ENCODE peak calls at places on chromosome 2, in eight cellular contexts. Z is GM19239, O is germinal center, P is GM04504, X is A172, C is omental fat pad, T is AG20443, U is lower lobe of right lung. Q is an unnamed sample.

GRCh38 chr2:105179469-105180372 is 61.8 kb upstream of the GPR45 start:
- DNase-seq in Z (no peak), O (no peak), P (peak; percentile 33), X (peak; percentile 96), C (no peak), T (peak; percentile 54), U (peak; percentile 54), Q (peak; percentile 85)

GRCh38 chr2:202172439-202173191 is 65.8 kb downstream of the SUMO1 start:
- DNase-seq in Z (no peak), O (no peak), P (no peak), X (peak; percentile 55), C (no peak), T (no peak), U (no peak), Q (no peak)

GRCh38 chr2:161223139-161223732 is 63.0 kb downstream of the TANK start:
- DNase-seq in Z (no peak), O (no peak), P (no peak), X (peak; percentile 14), C (no peak), T (peak; percentile 27), U (no peak), Q (peak; percentile 64)

GRCh38 chr2:71605173-71605641 is 151.8 kb downstream of the DYSF start:
- DNase-seq in Z (no peak), O (no peak), P (no peak), X (no peak), C (peak; percentile 1), T (no peak), U (peak; percentile 11), Q (no peak)

GRCh38 chr2:163665817-163666216 is 70.0 kb downstream of the FIGN start:
- DNase-seq in Z (no peak), O (no peak), P (no peak), X (peak; percentile 37), C (no peak), T (no peak), U (no peak), Q (peak; percentile 52)

GRCh38 chr2:26534865-26535662 is 57.1 kb upstream of the OTOF start:
- DNase-seq in Z (no peak), O (no peak), P (no peak), X (no peak), C (no peak), T (no peak), U (no peak), Q (no peak)

GRCh38 chr2:1366546-1367134 is 46.6 kb upstream of the TPO start:
- DNase-seq in Z (no peak), O (no peak), P (no peak), X (no peak), C (no peak), T (no peak), U (peak; percentile 81), Q (no peak)

GRCh38 chr2:368386-368785 is 80.5 kb upstream of the ALKAL2 start:
- DNase-seq in Z (no peak), O (no peak), P (no peak), X (no peak), C (no peak), T (no peak), U (no peak), Q (no peak)

GRCh38 chr2:98333922-98334321 is 12.3 kb upstream of the CNGA3 start:
- DNase-seq in Z (no peak), O (no peak), P (no peak), X (peak; percentile 13), C (no peak), T (no peak), U (no peak), Q (no peak)

GRCh38 chr2:100814453-100814852 is 5.5 kb upstream of the NPAS2 start:
- DNase-seq in Z (no peak), O (no peak), P (no peak), X (no peak), C (no peak), T (no peak), U (no peak), Q (no peak)

GRCh38 chr2:65275141-65275540 is 47.5 kb downstream of the ACTR2 start:
- DNase-seq in Z (no peak), O (no peak), P (no peak), X (no peak), C (no peak), T (no peak), U (no peak), Q (no peak)

GRCh38 chr2:187658952-187659525 is 104.8 kb upstream of the TFPI start:
- DNase-seq in Z (no peak), O (no peak), P (peak; percentile 3), X (peak; percentile 20), C (no peak), T (peak; percentile 30), U (no peak), Q (no peak)

GRCh38 chr2:186780701-186781316 is 68.2 kb downstream of the ZSWIM2 start:
- DNase-seq in Z (no peak), O (no peak), P (no peak), X (peak; percentile 33), C (no peak), T (no peak), U (no peak), Q (peak; percentile 40)

GRCh38 chr2:241218131-241219029 is 29.9 kb downstream of the ANO7 start:
- DNase-seq in Z (peak; percentile 69), O (peak; percentile 64), P (no peak), X (peak; percentile 38), C (peak; percentile 36), T (peak; percentile 63), U (peak; percentile 80), Q (peak; percentile 74)

GRCh38 chr2:48249631-48250473 is 280.1 kb upstream of the STON1 start:
- DNase-seq in Z (no peak), O (no peak), P (no peak), X (no peak), C (no peak), T (peak; percentile 22), U (no peak), Q (no peak)

GRCh38 chr2:43169987-43170732 is 56.2 kb downstream of the ZFP36L2 start:
- DNase-seq in Z (no peak), O (peak; percentile 76), P (no peak), X (no peak), C (no peak), T (no peak), U (peak; percentile 72), Q (peak; percentile 44)

GRCh38 chr2:161961046-161961445 is 113.0 kb downstream of the DPP4 start:
- DNase-seq in Z (no peak), O (no peak), P (no peak), X (no peak), C (no peak), T (no peak), U (no peak), Q (no peak)

GRCh38 chr2:150135223-150135883 is 352.1 kb downstream of the RND3 start:
- DNase-seq in Z (no peak), O (no peak), P (no peak), X (no peak), C (no peak), T (peak; percentile 31), U (no peak), Q (peak; percentile 69)

GRCh38 chr2:237488901-237489860 is 2.1 kb downstream of the MLPH start:
- DNase-seq in Z (no peak), O (no peak), P (no peak), X (peak; percentile 92), C (no peak), T (no peak), U (no peak), Q (peak; percentile 36)

GRCh38 chr2:174711206-174711605 is 53.1 kb downstream of the CHRNA1 start:
- DNase-seq in Z (no peak), O (no peak), P (no peak), X (no peak), C (no peak), T (peak; percentile 30), U (no peak), Q (no peak)

GRCh38 chr2:119929537-119929936 is 83.3 kb upstream of the EPB41L5 start:
- DNase-seq in Z (no peak), O (no peak), P (no peak), X (no peak), C (no peak), T (no peak), U (no peak), Q (no peak)

GRCh38 chr2:150459281-150459680 is 28.2 kb downstream of the RND3 start:
- DNase-seq in Z (no peak), O (no peak), P (peak; percentile 49), X (no peak), C (no peak), T (peak; percentile 68), U (no peak), Q (no peak)

GRCh38 chr2:120271952-120272351 is 19.3 kb downstream of the RALB start:
- DNase-seq in Z (no peak), O (no peak), P (no peak), X (no peak), C (no peak), T (no peak), U (no peak), Q (no peak)

GRCh38 chr2:156340818-156341481 is 8.4 kb upstream of the NR4A2 start:
- DNase-seq in Z (no peak), O (no peak), P (no peak), X (no peak), C (no peak), T (no peak), U (no peak), Q (peak; percentile 39)

GRCh38 chr2:43146083-43146482 is 80.3 kb downstream of the ZFP36L2 start:
- DNase-seq in Z (no peak), O (no peak), P (no peak), X (no peak), C (no peak), T (no peak), U (no peak), Q (no peak)

GRCh38 chr2:8526403-8526696 is 155.5 kb upstream of the ID2 start:
- DNase-seq in Z (no peak), O (no peak), P (no peak), X (no peak), C (no peak), T (no peak), U (no peak), Q (no peak)

GRCh38 chr2:147231607-147232006 is 613.2 kb upstream of the ACVR2A start:
- DNase-seq in Z (no peak), O (no peak), P (no peak), X (no peak), C (no peak), T (no peak), U (no peak), Q (no peak)

GRCh38 chr2:221518201-221518936 is 53.7 kb downstream of the EPHA4 start:
- DNase-seq in Z (no peak), O (no peak), P (no peak), X (peak; percentile 35), C (no peak), T (no peak), U (no peak), Q (no peak)

GRCh38 chr2:18413794-18414396 is 146.6 kb downstream of the RDH14 start:
- DNase-seq in Z (no peak), O (no peak), P (peak; percentile 63), X (peak; percentile 83), C (no peak), T (peak; percentile 76), U (no peak), Q (peak; percentile 79)

GRCh38 chr2:211455225-211455841 is 898.9 kb downstream of the CPS1 start:
- DNase-seq in Z (peak; percentile 2), O (peak; percentile 24), P (peak; percentile 9), X (peak; percentile 56), C (no peak), T (peak; percentile 69), U (no peak), Q (peak; percentile 51)

Q was measured in ACHN.